ENCODE peak calls at places on chromosomes 6 and 20, in four cellular contexts. E, P, W and V are unnamed samples.

GRCh38 chr20:7195704-7196103 is 428.2 kb downstream of the BMP2 start:
- DNase-seq in E (no peak), P (no peak), W (no peak), V (no peak)

GRCh38 chr6:75546401-75546800 is 52.8 kb upstream of the FILIP1 start:
- DNase-seq in E (no peak), P (no peak), W (peak; percentile 8), V (no peak)

GRCh38 chr6:125188037-125188436 is 34.5 kb downstream of the TPD52L1 start:
- DNase-seq in E (no peak), P (no peak), W (peak; percentile 80), V (no peak)

GRCh38 chr6:39416728-39417127 is 94.2 kb upstream of the KCNK16 start:
- DNase-seq in E (no peak), P (no peak), W (no peak), V (no peak)

GRCh38 chr6:136438445-136438844 is 111.8 kb downstream of the MAP7 start:
- DNase-seq in E (no peak), P (no peak), W (no peak), V (no peak)

GRCh38 chr6:330948-331347 is 38.7 kb downstream of the DUSP22 start:
- DNase-seq in E (no peak), P (no peak), W (no peak), V (no peak)

GRCh38 chr6:16873698-16874097 is 112.4 kb upstream of the ATXN1 start:
- DNase-seq in E (no peak), P (no peak), W (no peak), V (no peak)

GRCh38 chr6:166691741-166692140 is 64.7 kb upstream of the RPS6KA2 start:
- DNase-seq in E (no peak), P (peak; percentile 4), W (no peak), V (no peak)

GRCh38 chr20:36483919-36484808 is 57.2 kb upstream of the MYL9 start:
- DNase-seq in E (no peak), P (no peak), W (no peak), V (peak; percentile 79)

GRCh38 chr20:19129306-19129705 is 83.1 kb upstream of the SLC24A3 start:
- DNase-seq in E (no peak), P (no peak), W (no peak), V (no peak)

GRCh38 chr6:17835784-17836183 is 129.1 kb upstream of the NUP153 start:
- DNase-seq in E (no peak), P (no peak), W (no peak), V (no peak)

GRCh38 chr6:53615633-53616449 is 49.7 kb downstream of the KLHL31 start:
- DNase-seq in E (no peak), P (no peak), W (peak; percentile 26), V (no peak)

GRCh38 chr6:1313755-1314503 is 2.0 kb downstream of the FOXQ1 start:
- DNase-seq in E (no peak), P (no peak), W (no peak), V (no peak)

GRCh38 chr6:158067436-158068015 is 85.9 kb downstream of the SYNJ2 start:
- DNase-seq in E (no peak), P (no peak), W (no peak), V (no peak)

GRCh38 chr20:4091332-4092135 is 76.2 kb upstream of the RNF24 start:
- DNase-seq in E (peak; percentile 63), P (no peak), W (no peak), V (no peak)

GRCh38 chr20:59820204-59821041 is 113.0 kb downstream of the SYCP2 start:
- DNase-seq in E (no peak), P (no peak), W (peak; percentile 45), V (peak; percentile 87)

GRCh38 chr20:56634735-56635422 is 5.8 kb downstream of the TFAP2C start:
- DNase-seq in E (no peak), P (no peak), W (no peak), V (peak; percentile 66)

GRCh38 chr20:44295995-44296394 is 15.0 kb downstream of the FITM2 start:
- DNase-seq in E (no peak), P (no peak), W (no peak), V (peak; percentile 86)

GRCh38 chr20:49392745-49393144 is 89.7 kb downstream of the KCNB1 start:
- DNase-seq in E (no peak), P (no peak), W (no peak), V (peak; percentile 39)

GRCh38 chr6:146433881-146434741 is 109.5 kb upstream of the RAB32 start:
- DNase-seq in E (no peak), P (no peak), W (no peak), V (no peak)

GRCh38 chr6:116330511-116330910 is 40.2 kb upstream of the DSE start:
- DNase-seq in E (no peak), P (no peak), W (no peak), V (no peak)